ENCODE peak calls at places on chromosomes 11 and 22, in nine cellular contexts. Y, T, P, V, Z, A, D, H and O are unnamed samples. For H3K4me1, the result is how much of the 10 kb centered on the place peaks cover.

GRCh38 chr22:36369004-36369921 is 18.5 kb downstream of the MYH9 start:
- DNase-seq in Y (no peak), T (peak), P (no peak), V (no peak), Z (no peak), A (no peak), D (no peak), H (peak), O (peak)

GRCh38 chr22:26124991-26125725 is 44.1 kb upstream of the SEZ6L start:
- DNase-seq in Y (no peak), T (no peak), P (no peak), V (no peak), Z (no peak), A (no peak), D (no peak), H (no peak), O (no peak)

GRCh38 chr11:79167510-79168188 is 273.2 kb downstream of the TENM4 start:
- DNase-seq in Y (no peak), T (peak), P (no peak), V (no peak), Z (no peak), A (no peak), D (no peak), H (no peak), O (no peak)

GRCh38 chr11:131760191-131760951 is 390.0 kb downstream of the NTM start:
- DNase-seq in Y (no peak), T (peak), P (no peak), V (no peak), Z (peak), A (no peak), D (no peak), H (no peak), O (no peak)

GRCh38 chr11:115207916-115208315 is 296.3 kb downstream of the CADM1 start:
- DNase-seq in Y (no peak), T (no peak), P (no peak), V (no peak), Z (no peak), A (no peak), D (no peak), H (no peak), O (no peak)

GRCh38 chr11:313304-313786 is 495 bp upstream of the IFITM1 start:
- DNase-seq in Y (no peak), T (no peak), P (peak), V (peak), Z (no peak), A (no peak), D (no peak), H (no peak), O (no peak)

GRCh38 chr22:50599816-50600454 is 658 bp upstream of the MAPK8IP2 start:
- DNase-seq in Y (no peak), T (no peak), P (peak), V (no peak), Z (peak), A (peak), D (peak), H (peak), O (peak)

GRCh38 chr22:50524664-50525103 is 714 bp downstream of the SCO2 start:
- DNase-seq in Y (no peak), T (no peak), P (peak), V (no peak), Z (no peak), A (no peak), D (no peak), H (no peak), O (peak)

GRCh38 chr11:99461913-99462312 is 441.2 kb downstream of the CNTN5 start:
- DNase-seq in Y (no peak), T (no peak), P (no peak), V (no peak), Z (no peak), A (no peak), D (no peak), H (no peak), O (no peak)

GRCh38 chr11:77147668-77148321 is 19.7 kb downstream of the MYO7A start:
- DNase-seq in Y (no peak), T (no peak), P (no peak), V (peak), Z (no peak), A (no peak), D (no peak), H (peak), O (peak)

GRCh38 chr11:102470257-102470656 is 17.7 kb upstream of the TMEM123 start:
- DNase-seq in Y (no peak), T (no peak), P (no peak), V (no peak), Z (no peak), A (no peak), D (no peak), H (peak), O (no peak)

GRCh38 chr11:23988381-23989006 is 508.4 kb upstream of the LUZP2 start:
- DNase-seq in Y (no peak), T (peak), P (no peak), V (no peak), Z (peak), A (no peak), D (peak), H (no peak), O (no peak)

GRCh38 chr11:47004595-47005033 is 68.1 kb downstream of the CSTPP1 start:
- DNase-seq in Y (peak), T (peak), P (peak), V (peak), Z (peak), A (peak), D (peak), H (no peak), O (peak)

GRCh38 chr11:115170133-115170815 is 333.9 kb downstream of the CADM1 start:
- DNase-seq in Y (no peak), T (peak), P (no peak), V (no peak), Z (peak), A (no peak), D (peak), H (no peak), O (peak)

GRCh38 chr22:49198705-49199084 is 629.0 kb downstream of the BRD1 start:
- DNase-seq in Y (no peak), T (no peak), P (no peak), V (no peak), Z (no peak), A (no peak), D (no peak), H (no peak), O (no peak)

GRCh38 chr22:36998620-36999351 is 20.5 kb downstream of the TST start:
- DNase-seq in Y (no peak), T (peak), P (no peak), V (no peak), Z (no peak), A (peak), D (no peak), H (no peak), O (peak)

GRCh38 chr11:80595011-80595410 is 1154.2 kb upstream of the TENM4 start:
- DNase-seq in Y (no peak), T (peak), P (no peak), V (no peak), Z (peak), A (no peak), D (peak), H (no peak), O (peak)

GRCh38 chr11:132862918-132863317 is 669.4 kb downstream of the OPCML start:
- DNase-seq in Y (no peak), T (no peak), P (no peak), V (no peak), Z (no peak), A (no peak), D (no peak), H (no peak), O (no peak)

GRCh38 chr11:120375076-120375475 is 38.9 kb downstream of the ARHGEF12 start:
- DNase-seq in Y (no peak), T (peak), P (no peak), V (no peak), Z (no peak), A (no peak), D (no peak), H (no peak), O (no peak)

GRCh38 chr11:6480299-6480914 is 724 bp downstream of the ARFIP2 start:
- DNase-seq in Y (no peak), T (no peak), P (no peak), V (no peak), Z (no peak), A (peak), D (no peak), H (no peak), O (no peak)

GRCh38 chr11:120316880-120317688 is 8.0 kb upstream of the TLCD5 start:
- DNase-seq in Y (peak), T (peak), P (peak), V (peak), Z (no peak), A (no peak), D (no peak), H (no peak), O (peak)

GRCh38 chr11:61756452-61757212 is 4.2 kb downstream of the MYRF start:
- DNase-seq in Y (no peak), T (peak), P (no peak), V (peak), Z (peak), A (no peak), D (peak), H (no peak), O (peak)

DNA sequence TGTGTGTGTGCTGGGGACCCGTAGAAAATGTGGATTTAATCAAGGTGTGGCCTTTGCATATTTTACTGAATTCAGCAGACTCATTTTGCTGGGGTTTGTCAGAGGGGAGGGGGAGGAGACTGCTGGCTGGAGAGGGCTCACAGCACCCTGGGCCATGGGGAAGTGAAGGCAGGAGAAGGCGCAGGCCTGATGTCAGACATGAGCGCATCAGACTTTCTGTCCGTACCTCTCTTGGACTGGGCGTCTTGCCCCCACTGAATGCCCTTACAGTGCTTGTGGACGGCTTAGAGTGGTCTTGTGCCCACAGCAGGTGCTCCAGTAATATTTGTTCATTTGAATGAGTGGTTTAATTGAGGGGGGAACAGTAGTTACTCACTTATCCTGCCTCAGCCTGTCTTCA is 75.2 kb downstream of the TEAD1 start:
- DNase-seq in Y (no peak), T (no peak), P (no peak), V (no peak), Z (no peak), A (no peak), D (no peak), H (no peak), O (no peak)
- H3K4me1 ChIP-seq in Y (under half), T (under half), P (under half), V (under half), Z (under half), A (under half), D (under half), H (under half), O (under half)

DNA sequence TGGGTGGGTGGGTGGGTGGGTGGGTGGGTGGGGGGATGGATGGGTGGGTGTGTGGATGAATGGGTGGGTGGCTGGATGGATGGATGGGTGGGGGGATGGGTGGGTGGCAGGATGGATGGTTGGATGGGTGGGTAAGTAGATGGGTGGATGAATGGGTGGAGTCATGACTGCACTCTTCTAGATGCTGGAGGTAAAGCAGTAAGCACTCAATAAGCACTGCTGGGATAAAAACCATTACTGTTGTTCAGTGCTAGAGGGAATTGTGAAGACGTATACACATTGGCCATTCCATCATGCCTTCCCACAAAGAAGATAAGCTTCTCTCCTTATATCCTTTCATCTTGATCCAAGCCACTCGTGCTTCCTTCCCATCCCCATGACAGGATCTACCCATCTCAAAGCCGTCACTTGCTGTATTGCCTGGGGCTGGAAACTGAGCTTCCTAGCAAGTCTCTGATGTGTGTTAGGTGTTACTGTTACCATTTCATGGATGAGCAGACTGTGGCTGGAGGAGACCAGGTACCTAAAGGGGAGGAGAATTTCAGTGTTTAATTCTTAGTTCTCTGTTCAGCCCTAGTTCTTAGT is 74.8 kb downstream of the MICAL2 start:
- DNase-seq in Y (no peak), T (no peak), P (no peak), V (no peak), Z (no peak), A (no peak), D (no peak), H (no peak), O (no peak)
- H3K4me1 ChIP-seq in Y (under half), T (under half), P (under half), V (under half), Z (half or more), A (under half), D (under half), H (under half), O (under half)

GRCh38 chr22:42612336-42612735 is 2.3 kb downstream of the POLDIP3 start:
- DNase-seq in Y (no peak), T (no peak), P (no peak), V (no peak), Z (no peak), A (no peak), D (no peak), H (no peak), O (no peak)
- H3K4me1 ChIP-seq in Y (under half), T (under half), P (under half), V (under half), Z (half or more), A (half or more), D (half or more), H (half or more), O (under half)

DNA sequence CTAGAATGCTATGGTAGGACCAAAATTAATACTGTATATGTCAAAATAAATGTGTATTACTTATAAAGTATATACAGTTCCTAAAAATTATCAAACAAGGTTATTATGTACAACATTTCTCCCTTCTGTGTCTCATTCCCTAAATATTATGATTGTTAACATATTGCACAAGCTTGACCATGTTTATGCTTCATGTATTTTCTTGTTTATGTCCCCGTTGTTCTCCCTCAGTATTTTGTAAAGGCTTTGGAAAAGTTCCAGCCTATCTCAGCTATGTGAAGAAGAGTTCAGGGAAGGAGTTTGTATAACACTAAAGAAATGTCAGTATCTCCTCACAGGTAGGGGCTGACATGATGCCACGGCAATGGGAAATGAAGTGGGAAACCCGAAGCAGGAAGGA is 19.6 kb downstream of the ADM start:
- DNase-seq in Y (no peak), T (peak), P (no peak), V (no peak), Z (no peak), A (no peak), D (no peak), H (no peak), O (no peak)
- H3K4me1 ChIP-seq in Y (under half), T (under half), P (under half), V (under half), Z (half or more), A (half or more), D (half or more), H (under half), O (under half)

DNA sequence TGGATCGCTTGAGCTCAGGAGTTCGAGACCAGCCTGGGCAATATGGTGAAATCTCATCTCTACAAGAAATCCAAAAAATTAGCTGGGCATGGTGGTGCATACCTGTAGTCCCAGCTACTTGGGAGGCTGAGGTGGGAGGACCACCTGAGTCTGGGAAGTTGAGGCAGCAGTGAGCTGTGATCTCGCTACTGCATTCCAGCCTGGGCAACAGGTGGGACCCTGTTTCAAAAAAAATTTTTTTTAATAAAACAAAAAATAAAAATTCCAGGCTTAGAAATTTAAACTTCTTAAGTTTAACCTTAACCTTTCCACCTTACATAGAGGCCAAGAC is 21.2 kb downstream of the CLMP start:
- DNase-seq in Y (no peak), T (no peak), P (no peak), V (no peak), Z (no peak), A (no peak), D (no peak), H (no peak), O (no peak)
- H3K4me1 ChIP-seq in Y (under half), T (under half), P (under half), V (under half), Z (under half), A (under half), D (under half), H (under half), O (under half)

GRCh38 chr11:67248653-67249052 is 17.6 kb upstream of the GRK2 start:
- DNase-seq in Y (peak), T (no peak), P (no peak), V (no peak), Z (no peak), A (no peak), D (peak), H (no peak), O (no peak)
- H3K4me1 ChIP-seq in Y (under half), T (under half), P (under half), V (under half), Z (under half), A (under half), D (under half), H (under half), O (under half)

GRCh38 chr11:82929121-82929520 is 27.6 kb downstream of the DDIAS start:
- DNase-seq in Y (no peak), T (no peak), P (no peak), V (no peak), Z (no peak), A (no peak), D (no peak), H (no peak), O (no peak)

GRCh38 chr11:82930229-82930628 is 28.7 kb downstream of the DDIAS start:
- DNase-seq in Y (no peak), T (no peak), P (no peak), V (no peak), Z (no peak), A (no peak), D (no peak), H (no peak), O (no peak)

GRCh38 chr11:82936261-82936660 is 34.7 kb downstream of the DDIAS start:
- DNase-seq in Y (no peak), T (peak), P (no peak), V (no peak), Z (no peak), A (no peak), D (no peak), H (no peak), O (no peak)

GRCh38 chr11:82930734-82931133 is 29.2 kb downstream of the DDIAS start:
- DNase-seq in Y (no peak), T (no peak), P (no peak), V (no peak), Z (no peak), A (no peak), D (no peak), H (no peak), O (no peak)

GRCh38 chr11:82932564-82932963 is 31.0 kb downstream of the DDIAS start:
- DNase-seq in Y (no peak), T (no peak), P (no peak), V (no peak), Z (no peak), A (no peak), D (no peak), H (no peak), O (no peak)
- H3K4me1 ChIP-seq in Y (under half), T (under half), P (under half), V (under half), Z (under half), A (under half), D (under half), H (under half), O (under half)

DNA sequence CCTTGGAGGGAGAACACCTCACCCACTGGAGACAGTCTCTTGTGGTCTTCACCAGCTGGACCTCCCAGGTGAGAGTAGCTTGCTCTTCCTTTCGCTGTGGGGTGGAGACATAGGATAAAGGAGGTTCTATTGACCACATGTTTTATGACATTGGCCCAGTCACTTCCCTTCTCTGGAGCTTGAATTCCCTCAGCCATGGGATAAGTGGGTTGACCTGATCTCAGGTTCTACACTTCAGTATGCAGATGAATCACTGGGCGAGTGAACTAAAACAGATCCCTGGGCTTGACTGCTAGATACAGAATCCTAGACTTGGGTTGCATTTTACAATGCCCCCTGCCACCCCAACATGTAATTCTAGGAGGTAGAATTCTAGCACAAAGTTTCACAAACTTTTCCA is 54.8 kb upstream of the PRSS23 start:
- DNase-seq in Y (no peak), T (peak), P (no peak), V (no peak), Z (no peak), A (no peak), D (no peak), H (no peak), O (no peak)
- H3K4me1 ChIP-seq in Y (under half), T (under half), P (under half), V (under half), Z (half or more), A (under half), D (under half), H (under half), O (under half)

GRCh38 chr22:30943368-30943767 is 25.2 kb downstream of the MORC2 start:
- DNase-seq in Y (no peak), T (no peak), P (no peak), V (no peak), Z (no peak), A (no peak), D (no peak), H (peak), O (peak)
- H3K4me1 ChIP-seq in Y (under half), T (under half), P (under half), V (under half), Z (under half), A (under half), D (under half), H (half or more), O (under half)

GRCh38 chr22:22922954-22923319 is 35.3 kb downstream of the IGLL5 start:
- DNase-seq in Y (no peak), T (no peak), P (peak), V (no peak), Z (no peak), A (no peak), D (no peak), H (no peak), O (no peak)
- H3K4me1 ChIP-seq in Y (under half), T (under half), P (under half), V (under half), Z (under half), A (under half), D (under half), H (under half), O (under half)